ENCODE peak calls at places on chromosomes 11 and 22, in ten cellular contexts. U, R, A, B, V, J, C, L, W and Z are unnamed samples. For H3K4me1, the result is how much of the 10 kb centered on the place peaks cover.

GRCh38 chr11:66950113-66950535 is 8.1 kb downstream of the PC start:
- DNase-seq in U (no peak), R (no peak), A (no peak), B (no peak), V (peak), J (peak), C (peak), L (peak), W (no peak), Z (no peak)

GRCh38 chr11:12143461-12144258 is 33.3 kb downstream of the MICAL2 start:
- DNase-seq in U (no peak), R (no peak), A (no peak), B (no peak), V (no peak), J (no peak), C (no peak), L (no peak), W (no peak), Z (peak)

GRCh38 chr11:124285610-124286344 is 28.0 kb downstream of the OR8D1 start:
- DNase-seq in U (no peak), R (no peak), A (no peak), B (no peak), V (no peak), J (no peak), C (no peak), L (peak), W (no peak), Z (no peak)

GRCh38 chr11:86621854-86622253 is 50.6 kb downstream of the ME3 start:
- DNase-seq in U (no peak), R (no peak), A (no peak), B (no peak), V (no peak), J (no peak), C (no peak), L (no peak), W (no peak), Z (no peak)

GRCh38 chr11:60498853-60499252 is 6.3 kb downstream of the MS4A12 start:
- DNase-seq in U (no peak), R (no peak), A (no peak), B (no peak), V (no peak), J (no peak), C (no peak), L (peak), W (peak), Z (no peak)

GRCh38 chr11:70623906-70624597 is 225.7 kb downstream of the CTTN start:
- DNase-seq in U (no peak), R (no peak), A (no peak), B (no peak), V (no peak), J (no peak), C (no peak), L (no peak), W (no peak), Z (no peak)

GRCh38 chr22:17742528-17742902 is 31.8 kb downstream of the BID start:
- DNase-seq in U (peak), R (peak), A (no peak), B (peak), V (peak), J (peak), C (peak), L (peak), W (peak), Z (no peak)

GRCh38 chr22:48754611-48755331 is 1072.9 kb downstream of the BRD1 start:
- DNase-seq in U (no peak), R (no peak), A (peak), B (no peak), V (peak), J (no peak), C (no peak), L (no peak), W (no peak), Z (no peak)

GRCh38 chr11:80515097-80515496 is 1074.3 kb upstream of the TENM4 start:
- DNase-seq in U (no peak), R (no peak), A (no peak), B (no peak), V (no peak), J (no peak), C (no peak), L (no peak), W (peak), Z (no peak)

GRCh38 chr22:46749682-46750529 is 11.9 kb upstream of the CERK start:
- DNase-seq in U (no peak), R (no peak), A (no peak), B (no peak), V (peak), J (no peak), C (no peak), L (no peak), W (no peak), Z (peak)

GRCh38 chr11:76861490-76861953 is 804 bp downstream of the ACER3 start:
- DNase-seq in U (no peak), R (no peak), A (no peak), B (peak), V (no peak), J (no peak), C (no peak), L (peak), W (no peak), Z (no peak)

GRCh38 chr11:71202966-71203365 is 49.4 kb downstream of the SHANK2 start:
- DNase-seq in U (no peak), R (no peak), A (no peak), B (no peak), V (peak), J (no peak), C (no peak), L (no peak), W (no peak), Z (no peak)

GRCh38 chr22:46464701-46465347 is 72.6 kb downstream of the CELSR1 start:
- DNase-seq in U (peak), R (no peak), A (no peak), B (no peak), V (no peak), J (no peak), C (no peak), L (no peak), W (no peak), Z (peak)

GRCh38 chr22:37148031-37148651 is 1.6 kb downstream of the IL2RB start:
- DNase-seq in U (no peak), R (no peak), A (no peak), B (no peak), V (no peak), J (no peak), C (no peak), L (no peak), W (no peak), Z (no peak)

GRCh38 chr22:39515266-39516050 is 4.9 kb upstream of the ATF4 start:
- DNase-seq in U (no peak), R (peak), A (no peak), B (no peak), V (no peak), J (no peak), C (no peak), L (no peak), W (peak), Z (no peak)

GRCh38 chr11:95248666-95249467 is 17.9 kb upstream of the SESN3 start:
- DNase-seq in U (no peak), R (no peak), A (no peak), B (peak), V (no peak), J (no peak), C (no peak), L (no peak), W (no peak), Z (no peak)

GRCh38 chr11:66418168-66418985 is 2.5 kb upstream of the NPAS4 start:
- DNase-seq in U (peak), R (peak), A (no peak), B (peak), V (peak), J (peak), C (peak), L (peak), W (peak), Z (no peak)

DNA sequence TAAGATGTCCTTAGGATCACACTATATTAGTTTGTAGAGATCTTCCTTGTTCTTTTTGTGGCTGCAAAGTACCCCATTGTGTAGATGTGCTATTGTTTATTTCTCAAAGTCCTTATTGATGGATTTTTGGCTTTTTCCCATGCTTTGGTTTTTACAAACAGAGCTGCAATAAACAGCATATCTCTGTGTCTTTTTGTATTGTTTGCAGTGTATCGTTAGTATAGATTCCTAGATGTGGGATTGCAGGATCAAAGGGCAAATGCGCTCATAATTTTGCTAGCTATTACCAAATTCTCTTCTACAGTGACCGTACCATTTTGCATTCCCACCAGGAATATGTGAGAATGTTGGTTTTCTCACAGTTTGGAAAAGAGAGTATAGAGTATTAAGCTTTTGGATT is 27.5 kb upstream of the FTH1 start:
- DNase-seq in U (no peak), R (no peak), A (no peak), B (no peak), V (no peak), J (no peak), C (no peak), L (no peak), W (no peak), Z (no peak)
- H3K4me1 ChIP-seq in U (under half), R (under half), A (under half), B (under half), V (under half), J (under half), C (under half), L (under half), W (under half), Z (under half)

GRCh38 chr11:73760066-73760679 is 701 bp downstream of the RAB6A start:
- DNase-seq in U (peak), R (peak), A (no peak), B (peak), V (peak), J (peak), C (peak), L (peak), W (no peak), Z (peak)

GRCh38 chr11:73760680-73761402 is at the start of gene RAB6A:
- DNase-seq in U (peak), R (peak), A (peak), B (peak), V (peak), J (peak), C (peak), L (peak), W (peak), Z (peak)

GRCh38 chr11:73761403-73761945 is 600 bp upstream of the RAB6A start:
- DNase-seq in U (peak), R (peak), A (no peak), B (no peak), V (no peak), J (no peak), C (no peak), L (peak), W (no peak), Z (no peak)

GRCh38 chr11:73759520-73760065 is 1.3 kb downstream of the RAB6A start:
- DNase-seq in U (no peak), R (no peak), A (no peak), B (no peak), V (no peak), J (no peak), C (no peak), L (no peak), W (no peak), Z (no peak)

DNA sequence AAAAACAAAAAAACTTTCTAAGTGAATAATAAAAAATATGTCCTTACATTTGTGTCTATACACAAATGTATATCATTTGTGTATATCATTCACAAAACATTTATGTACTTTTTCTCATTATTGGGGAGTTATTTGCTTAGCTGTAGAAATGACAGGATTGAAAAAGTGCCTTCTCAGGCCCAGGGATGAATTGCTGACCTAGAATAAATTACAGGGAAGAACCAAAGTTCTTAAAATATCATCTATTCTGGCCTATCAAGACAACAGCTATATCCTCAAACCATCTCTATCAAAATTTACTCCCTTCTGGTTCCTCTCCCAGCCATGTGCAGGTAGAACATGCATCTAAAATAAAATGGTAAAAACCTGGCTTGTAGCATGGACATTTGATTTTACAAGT is 1.9 kb upstream of the RAB6A start:
- DNase-seq in U (no peak), R (no peak), A (no peak), B (no peak), V (no peak), J (no peak), C (no peak), L (no peak), W (no peak), Z (no peak)
- H3K27ac ChIP-seq in U (no peak), R (no peak), A (no peak), B (no peak), V (no peak), J (no peak), C (no peak), L (no peak), W (no peak), Z (no peak)

GRCh38 chr11:44308256-44308922 is 1.6 kb downstream of the ALX4 start:
- DNase-seq in U (no peak), R (no peak), A (no peak), B (no peak), V (no peak), J (no peak), C (no peak), L (no peak), W (no peak), Z (no peak)

GRCh38 chr11:44310198-44310455 is 188 bp upstream of the ALX4 start:
- DNase-seq in U (no peak), R (no peak), A (no peak), B (no peak), V (no peak), J (no peak), C (no peak), L (no peak), W (no peak), Z (no peak)

GRCh38 chr11:44307340-44308099 is 2.4 kb downstream of the ALX4 start:
- DNase-seq in U (no peak), R (no peak), A (no peak), B (no peak), V (no peak), J (no peak), C (no peak), L (no peak), W (no peak), Z (no peak)

GRCh38 chr11:44309483-44310197 is at the start of gene ALX4:
- DNase-seq in U (peak), R (no peak), A (no peak), B (peak), V (no peak), J (peak), C (no peak), L (peak), W (no peak), Z (no peak)

GRCh38 chr11:44308923-44309482 is 936 bp downstream of the ALX4 start:
- DNase-seq in U (no peak), R (no peak), A (no peak), B (peak), V (no peak), J (no peak), C (no peak), L (no peak), W (no peak), Z (no peak)
- H3K4me3 ChIP-seq in U (peak), R (peak), A (peak), B (peak), V (peak), J (no peak), C (peak), L (no peak), W (no peak), Z (peak)

DNA sequence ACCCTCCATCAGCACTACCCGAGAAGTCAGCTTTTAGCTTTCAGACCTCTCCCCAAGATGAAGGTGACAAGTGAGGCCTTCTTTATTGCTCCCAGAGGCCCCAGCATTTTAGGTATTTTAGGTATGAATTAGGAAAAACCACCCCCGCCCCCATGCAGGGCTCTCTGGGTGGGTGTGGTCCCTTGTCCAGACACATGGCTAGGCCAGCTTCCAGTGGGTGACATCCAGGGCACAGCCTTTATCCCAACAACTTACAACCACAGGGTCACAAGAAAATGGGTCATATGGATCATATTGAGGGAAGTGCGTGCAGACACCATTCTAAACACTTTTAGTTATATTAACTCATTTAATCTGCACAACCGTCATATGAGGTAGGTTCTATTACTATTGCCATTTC is 42.1 kb downstream of the RIBC2 start:
- DNase-seq in U (no peak), R (no peak), A (no peak), B (no peak), V (no peak), J (no peak), C (no peak), L (no peak), W (no peak), Z (no peak)
- H3K4me1 ChIP-seq in U (under half), R (under half), A (under half), B (under half), V (under half), J (under half), C (under half), L (under half), W (under half), Z (under half)

GRCh38 chr11:46003647-46004046 is 81.2 kb downstream of the LARGE2 start:
- DNase-seq in U (no peak), R (no peak), A (no peak), B (no peak), V (no peak), J (no peak), C (no peak), L (peak), W (no peak), Z (no peak)

GRCh38 chr11:46002146-46002545 is 79.7 kb downstream of the LARGE2 start:
- DNase-seq in U (no peak), R (no peak), A (no peak), B (no peak), V (no peak), J (no peak), C (no peak), L (no peak), W (no peak), Z (no peak)

GRCh38 chr11:46006418-46007070 is 84.1 kb downstream of the LARGE2 start:
- DNase-seq in U (no peak), R (no peak), A (no peak), B (peak), V (no peak), J (peak), C (no peak), L (peak), W (peak), Z (no peak)

GRCh38 chr11:45997599-45997998 is 75.1 kb downstream of the LARGE2 start:
- DNase-seq in U (no peak), R (no peak), A (no peak), B (no peak), V (no peak), J (peak), C (no peak), L (peak), W (no peak), Z (no peak)

GRCh38 chr11:46001427-46002049 is 79.1 kb downstream of the LARGE2 start:
- DNase-seq in U (no peak), R (no peak), A (no peak), B (peak), V (no peak), J (no peak), C (no peak), L (no peak), W (no peak), Z (no peak)
- H3K27ac ChIP-seq in U (no peak), R (no peak), A (no peak), B (no peak), V (no peak), J (no peak), C (no peak), L (no peak), W (no peak), Z (no peak)

DNA sequence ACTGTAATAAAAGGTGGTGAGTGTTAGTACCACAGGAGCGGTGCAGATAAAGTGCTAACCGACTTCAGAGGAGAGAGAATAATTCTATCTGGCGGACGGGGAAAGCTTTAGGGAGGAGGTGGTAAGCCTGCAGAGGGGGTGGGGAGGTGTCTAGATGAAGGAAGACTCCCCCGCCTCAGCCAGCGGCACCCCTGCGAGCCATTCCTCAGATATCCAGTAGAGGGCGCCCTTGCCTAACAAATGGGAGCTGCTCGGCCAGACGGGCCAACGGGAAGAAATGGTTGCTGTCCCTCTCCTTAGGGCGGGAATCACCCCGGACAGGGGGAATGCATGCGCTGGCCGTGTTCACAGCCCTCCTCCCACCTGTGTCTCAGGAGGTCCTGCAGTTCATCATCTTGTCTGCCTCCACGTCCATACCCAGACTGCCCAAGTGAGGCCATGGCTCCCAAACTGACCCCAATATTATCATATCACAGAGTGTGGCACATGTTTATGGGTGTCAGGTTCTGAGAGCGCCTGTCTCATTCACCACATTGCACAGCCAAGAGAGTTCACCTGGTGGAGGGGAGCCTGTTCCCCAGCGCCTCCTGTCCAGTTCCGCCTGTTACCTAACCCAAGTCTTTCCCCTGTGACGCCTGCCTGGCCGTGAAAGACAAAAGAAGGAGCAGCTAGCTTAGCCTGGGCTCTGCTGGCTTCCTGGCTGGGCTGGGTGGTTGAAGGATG is 85.5 kb downstream of the ST3GAL4 start:
- DNase-seq in U (peak), R (peak), A (peak), B (peak), V (peak), J (peak), C (peak), L (peak), W (peak), Z (peak)
- H3K4me3 ChIP-seq in U (no peak), R (no peak), A (no peak), B (no peak), V (no peak), J (no peak), C (no peak), L (no peak), W (no peak), Z (no peak)

DNA sequence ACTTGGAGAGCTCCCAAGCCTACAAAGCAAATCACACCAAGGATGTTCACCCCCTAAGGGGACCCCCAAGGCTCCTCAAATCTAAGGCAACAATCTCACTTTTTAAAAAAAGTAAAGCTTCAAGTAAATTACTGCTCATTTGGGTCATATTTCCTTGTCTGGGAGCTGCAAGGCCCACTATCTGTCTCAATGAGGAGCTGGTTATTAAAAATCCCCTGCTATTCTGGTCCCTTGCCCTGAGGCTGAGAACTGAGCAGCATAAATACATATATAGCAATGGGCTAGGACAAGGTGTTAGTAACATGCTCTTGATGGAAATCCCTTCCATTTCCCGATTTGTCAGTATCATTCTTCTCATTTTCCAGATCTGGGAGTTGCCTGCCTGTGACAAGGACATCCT is 119.3 kb downstream of the ETS1 start:
- DNase-seq in U (no peak), R (no peak), A (no peak), B (no peak), V (no peak), J (no peak), C (no peak), L (no peak), W (peak), Z (no peak)
- H3K4me1 ChIP-seq in U (half or more), R (under half), A (half or more), B (under half), V (under half), J (under half), C (half or more), L (under half), W (half or more), Z (half or more)

GRCh38 chr22:22485524-22485923 is 23.0 kb downstream of the ZNF280B start:
- DNase-seq in U (no peak), R (no peak), A (no peak), B (no peak), V (no peak), J (no peak), C (no peak), L (no peak), W (no peak), Z (no peak)

GRCh38 chr22:22488736-22489135 is 19.8 kb downstream of the ZNF280B start:
- DNase-seq in U (no peak), R (no peak), A (no peak), B (no peak), V (no peak), J (no peak), C (no peak), L (no peak), W (no peak), Z (no peak)

GRCh38 chr22:22486132-22486899 is 22.2 kb downstream of the ZNF280B start:
- DNase-seq in U (no peak), R (no peak), A (no peak), B (no peak), V (no peak), J (no peak), C (no peak), L (no peak), W (no peak), Z (no peak)

GRCh38 chr22:22487059-22487458 is 21.5 kb downstream of the ZNF280B start:
- DNase-seq in U (no peak), R (no peak), A (no peak), B (no peak), V (no peak), J (no peak), C (no peak), L (no peak), W (no peak), Z (no peak)

GRCh38 chr22:22487869-22488597 is 20.5 kb downstream of the ZNF280B start:
- DNase-seq in U (no peak), R (no peak), A (no peak), B (no peak), V (no peak), J (no peak), C (no peak), L (no peak), W (no peak), Z (no peak)
- H3K27ac ChIP-seq in U (no peak), R (no peak), A (no peak), B (no peak), V (no peak), J (no peak), C (no peak), L (no peak), W (no peak), Z (no peak)